ENCODE peak calls at places on chromosomes 5 and 9, in six cellular contexts. One of them, this sample, is unnamed.

GRCh38 chr9:94783121-94783664 is 56.7 kb downstream of the AOPEP start:
- DNase-seq in SJSA1: peak
- DNase-seq in Right ventricle myocardium superior: peak
- DNase-seq in head of caudate nucleus: peak
- DNase-seq in choroid plexus epithelial cell: peak
- DNase-seq in GM13976: peak
- DNase-seq in this sample: peak

GRCh38 chr5:41598011-41598410 is 87.6 kb upstream of the PLCXD3 start:
- DNase-seq in SJSA1: no peak
- DNase-seq in head of caudate nucleus: no peak
- DNase-seq in Right ventricle myocardium superior: no peak
- DNase-seq in GM13976: no peak
- DNase-seq in choroid plexus epithelial cell: peak
- DNase-seq in this sample: no peak

GRCh38 chr5:139147743-139148079 is 50.5 kb downstream of the SIL1 start:
- DNase-seq in choroid plexus epithelial cell: peak
- DNase-seq in GM13976: no peak
- DNase-seq in SJSA1: no peak
- DNase-seq in Right ventricle myocardium superior: peak
- DNase-seq in head of caudate nucleus: no peak
- DNase-seq in this sample: no peak

GRCh38 chr5:1521671-1522600 is 1.8 kb downstream of the LPCAT1 start:
- DNase-seq in SJSA1: peak
- DNase-seq in GM13976: no peak
- DNase-seq in choroid plexus epithelial cell: peak
- DNase-seq in Right ventricle myocardium superior: peak
- DNase-seq in head of caudate nucleus: no peak
- DNase-seq in this sample: peak

GRCh38 chr5:54570923-54571322 is 53.4 kb downstream of the SNX18 start:
- DNase-seq in GM13976: no peak
- DNase-seq in choroid plexus epithelial cell: peak
- DNase-seq in SJSA1: no peak
- DNase-seq in head of caudate nucleus: no peak
- DNase-seq in Right ventricle myocardium superior: peak
- DNase-seq in this sample: no peak

GRCh38 chr5:143554194-143554717 is 150.8 kb upstream of the NR3C1 start:
- DNase-seq in Right ventricle myocardium superior: no peak
- DNase-seq in GM13976: no peak
- DNase-seq in SJSA1: peak
- DNase-seq in choroid plexus epithelial cell: peak
- DNase-seq in head of caudate nucleus: no peak
- DNase-seq in this sample: no peak

GRCh38 chr5:138461343-138462125 is 3.7 kb upstream of the EGR1 start:
- DNase-seq in GM13976: no peak
- DNase-seq in Right ventricle myocardium superior: no peak
- DNase-seq in SJSA1: no peak
- DNase-seq in choroid plexus epithelial cell: peak
- DNase-seq in head of caudate nucleus: no peak
- DNase-seq in this sample: no peak

GRCh38 chr9:137077758-137078693 is 709 bp downstream of the UAP1L1 start:
- DNase-seq in choroid plexus epithelial cell: peak
- DNase-seq in GM13976: peak
- DNase-seq in Right ventricle myocardium superior: peak
- DNase-seq in SJSA1: no peak
- DNase-seq in head of caudate nucleus: no peak
- DNase-seq in this sample: no peak

GRCh38 chr9:114033397-114034103 is 44.5 kb downstream of the AMBP start:
- DNase-seq in GM13976: peak
- DNase-seq in Right ventricle myocardium superior: peak
- DNase-seq in head of caudate nucleus: peak
- DNase-seq in choroid plexus epithelial cell: peak
- DNase-seq in SJSA1: peak
- DNase-seq in this sample: no peak

GRCh38 chr5:36680066-36680465 is 73.7 kb downstream of the SLC1A3 start:
- DNase-seq in choroid plexus epithelial cell: no peak
- DNase-seq in SJSA1: no peak
- DNase-seq in Right ventricle myocardium superior: peak
- DNase-seq in GM13976: no peak
- DNase-seq in head of caudate nucleus: no peak
- DNase-seq in this sample: no peak

GRCh38 chr5:553874-554273 is 29.6 kb upstream of the SLC9A3 start:
- DNase-seq in SJSA1: peak
- DNase-seq in choroid plexus epithelial cell: peak
- DNase-seq in Right ventricle myocardium superior: no peak
- DNase-seq in head of caudate nucleus: no peak
- DNase-seq in GM13976: no peak
- DNase-seq in this sample: no peak

GRCh38 chr9:4857163-4857562 is 64.4 kb downstream of the RCL1 start:
- DNase-seq in SJSA1: no peak
- DNase-seq in head of caudate nucleus: no peak
- DNase-seq in choroid plexus epithelial cell: no peak
- DNase-seq in Right ventricle myocardium superior: no peak
- DNase-seq in GM13976: no peak
- DNase-seq in this sample: no peak

GRCh38 chr5:68289576-68289975 is 74.0 kb downstream of the PIK3R1 start:
- DNase-seq in GM13976: no peak
- DNase-seq in Right ventricle myocardium superior: no peak
- DNase-seq in SJSA1: no peak
- DNase-seq in choroid plexus epithelial cell: no peak
- DNase-seq in head of caudate nucleus: no peak
- DNase-seq in this sample: no peak

GRCh38 chr5:73917433-73917832 is 291.4 kb downstream of the ARHGEF28 start:
- DNase-seq in SJSA1: no peak
- DNase-seq in Right ventricle myocardium superior: peak
- DNase-seq in GM13976: no peak
- DNase-seq in choroid plexus epithelial cell: peak
- DNase-seq in head of caudate nucleus: no peak
- DNase-seq in this sample: no peak

GRCh38 chr5:43017438-43017820 is 22.7 kb downstream of the ANXA2R start:
- DNase-seq in head of caudate nucleus: no peak
- DNase-seq in choroid plexus epithelial cell: peak
- DNase-seq in Right ventricle myocardium superior: peak
- DNase-seq in SJSA1: peak
- DNase-seq in GM13976: no peak
- DNase-seq in this sample: no peak

GRCh38 chr9:37859043-37859442 is 44.9 kb downstream of the SLC25A51 start:
- DNase-seq in Right ventricle myocardium superior: no peak
- DNase-seq in choroid plexus epithelial cell: peak
- DNase-seq in GM13976: no peak
- DNase-seq in head of caudate nucleus: no peak
- DNase-seq in SJSA1: no peak
- DNase-seq in this sample: no peak

GRCh38 chr5:105167092-105167491 is 1604.5 kb upstream of the NUDT12 start:
- DNase-seq in choroid plexus epithelial cell: no peak
- DNase-seq in GM13976: no peak
- DNase-seq in SJSA1: no peak
- DNase-seq in head of caudate nucleus: no peak
- DNase-seq in Right ventricle myocardium superior: no peak
- DNase-seq in this sample: no peak

GRCh38 chr9:92820964-92821363 is 56.3 kb upstream of the BICD2 start:
- DNase-seq in head of caudate nucleus: no peak
- DNase-seq in GM13976: no peak
- DNase-seq in choroid plexus epithelial cell: no peak
- DNase-seq in SJSA1: no peak
- DNase-seq in Right ventricle myocardium superior: no peak
- DNase-seq in this sample: no peak

This sample was measured in H1.